ENCODE peak calls at places on chromosomes 6 and 20, in five cellular contexts. I, L, E, X and R are unnamed samples.

GRCh38 chr20:52972965-52973819 is 1.0 kb downstream of the TSHZ2 start:
- DNase-seq in I (no peak), L (peak), E (peak), X (peak), R (no peak)

GRCh38 chr6:151096691-151097090 is 143.1 kb upstream of the AKAP12 start:
- DNase-seq in I (no peak), L (no peak), E (no peak), X (no peak), R (peak)

GRCh38 chr6:149065658-149066556 is 251.6 kb upstream of the TAB2 start:
- DNase-seq in I (no peak), L (no peak), E (no peak), X (no peak), R (no peak)

GRCh38 chr6:48765352-48765961 is 654.5 kb upstream of the PTCHD4 start:
- DNase-seq in I (no peak), L (no peak), E (peak), X (peak), R (peak)

GRCh38 chr6:99181174-99181573 is 168.3 kb downstream of the FAXC start:
- DNase-seq in I (no peak), L (no peak), E (no peak), X (no peak), R (no peak)

GRCh38 chr6:135983720-135984343 is 132.3 kb downstream of the PDE7B start:
- DNase-seq in I (no peak), L (no peak), E (no peak), X (no peak), R (no peak)

GRCh38 chr6:35139924-35140524 is 1.1 kb downstream of the TCP11 start:
- DNase-seq in I (no peak), L (peak), E (peak), X (peak), R (peak)

GRCh38 chr6:148239777-148240462 is 102.7 kb upstream of the SASH1 start:
- DNase-seq in I (no peak), L (no peak), E (peak), X (no peak), R (no peak)

GRCh38 chr20:52785678-52786077 is 186.5 kb upstream of the TSHZ2 start:
- DNase-seq in I (no peak), L (no peak), E (peak), X (no peak), R (peak)

GRCh38 chr6:29589423-29590048 is 4.6 kb downstream of the OR2H2 start:
- DNase-seq in I (no peak), L (no peak), E (peak), X (peak), R (peak)

GRCh38 chr6:114364295-114364694 is 21.5 kb upstream of the HS3ST5 start:
- DNase-seq in I (no peak), L (no peak), E (peak), X (no peak), R (peak)

GRCh38 chr6:168880271-168880670 is 373.4 kb downstream of the THBS2 start:
- DNase-seq in I (no peak), L (no peak), E (no peak), X (peak), R (no peak)

GRCh38 chr6:100763617-100764016 is 117.5 kb downstream of the ASCC3 start:
- DNase-seq in I (no peak), L (no peak), E (no peak), X (no peak), R (no peak)

GRCh38 chr6:100774681-100775080 is 106.4 kb downstream of the ASCC3 start:
- DNase-seq in I (no peak), L (no peak), E (peak), X (no peak), R (peak)

DNA sequence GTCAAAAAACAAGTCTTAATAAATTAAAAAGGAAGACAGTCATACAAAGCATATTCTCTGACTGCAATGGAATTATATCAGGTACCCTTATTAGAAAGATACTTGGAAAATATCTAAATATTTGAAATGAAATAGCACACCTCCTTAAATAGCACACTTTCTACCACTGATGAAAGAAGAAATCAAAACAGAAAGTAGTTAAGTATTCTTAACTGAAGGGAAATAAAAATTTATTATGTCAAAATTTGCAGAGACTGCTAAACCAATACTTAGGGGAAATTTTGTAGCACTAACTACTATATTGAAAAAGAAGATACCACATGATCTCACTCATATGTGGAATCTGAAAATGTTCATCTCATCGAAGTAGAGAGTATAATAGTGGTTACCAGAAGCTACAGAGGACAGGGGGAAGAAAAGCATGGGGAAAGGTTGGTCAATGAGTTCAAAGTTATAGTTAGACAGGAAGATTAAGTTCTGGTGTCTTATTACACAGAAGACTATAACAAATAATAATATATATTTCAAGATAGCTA is 112.2 kb downstream of the ASCC3 start:
- DNase-seq in I (no peak), L (no peak), E (no peak), X (no peak), R (no peak)
- H3K4me3 ChIP-seq in I (no peak), L (no peak), E (no peak), X (no peak), R (no peak)

GRCh38 chr6:121540210-121540609 is 104.8 kb downstream of the GJA1 start:
- DNase-seq in I (no peak), L (no peak), E (no peak), X (no peak), R (no peak)
- H3K4me3 ChIP-seq in I (no peak), L (no peak), E (no peak), X (no peak), R (no peak)

GRCh38 chr6:145020543-145020942 is 714.8 kb downstream of the EPM2A start:
- DNase-seq in I (no peak), L (no peak), E (no peak), X (no peak), R (no peak)

GRCh38 chr6:145018027-145018426 is 717.3 kb downstream of the EPM2A start:
- DNase-seq in I (no peak), L (no peak), E (no peak), X (no peak), R (no peak)

GRCh38 chr6:145017516-145017915 is 717.8 kb downstream of the EPM2A start:
- DNase-seq in I (no peak), L (no peak), E (peak), X (no peak), R (peak)

GRCh38 chr6:145022199-145022782 is 713.0 kb downstream of the EPM2A start:
- DNase-seq in I (no peak), L (no peak), E (no peak), X (no peak), R (no peak)

GRCh38 chr6:145020114-145020513 is 715.2 kb downstream of the EPM2A start:
- DNase-seq in I (no peak), L (no peak), E (no peak), X (no peak), R (no peak)
- H3K4me3 ChIP-seq in I (no peak), L (no peak), E (no peak), X (no peak), R (no peak)

DNA sequence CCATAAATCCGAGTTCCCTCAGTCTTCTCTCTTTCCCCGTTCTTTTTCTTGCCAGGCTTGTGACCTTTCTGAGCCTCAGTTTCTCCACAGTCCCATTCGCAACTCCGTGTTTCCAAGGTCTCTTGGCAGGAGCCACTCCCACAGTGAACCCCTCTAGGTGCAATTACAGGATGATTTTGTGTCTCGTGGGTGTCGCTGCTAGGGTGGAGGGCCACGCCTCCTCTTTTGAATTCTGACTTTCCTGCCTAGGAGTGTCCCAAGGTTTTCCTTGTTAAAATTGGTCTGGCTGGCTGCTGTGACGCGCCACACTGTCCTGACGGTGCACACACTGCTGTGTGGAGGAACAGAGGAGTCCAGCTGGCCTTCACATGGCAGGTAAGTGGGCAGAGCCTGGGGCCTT is at the start of gene TGM6:
- DNase-seq in I (no peak), L (no peak), E (no peak), X (no peak), R (no peak)
- H3K4me3 ChIP-seq in I (no peak), L (no peak), E (no peak), X (no peak), R (no peak)

GRCh38 chr20:63102720-63103375 is 96.1 kb upstream of the BHLHE23 start:
- DNase-seq in I (peak), L (peak), E (peak), X (peak), R (peak)
- H3K4me3 ChIP-seq in I (peak), L (no peak), E (peak), X (peak), R (peak)

GRCh38 chr6:42419490-42420280 is 32.0 kb downstream of the TRERF1 start:
- DNase-seq in I (no peak), L (no peak), E (peak), X (peak), R (peak)

GRCh38 chr6:42420741-42421140 is 31.0 kb downstream of the TRERF1 start:
- DNase-seq in I (no peak), L (no peak), E (no peak), X (no peak), R (no peak)

GRCh38 chr6:42423244-42423643 is 28.5 kb downstream of the TRERF1 start:
- DNase-seq in I (no peak), L (no peak), E (no peak), X (no peak), R (no peak)

GRCh38 chr6:42418739-42419138 is 33.0 kb downstream of the TRERF1 start:
- DNase-seq in I (no peak), L (no peak), E (no peak), X (no peak), R (no peak)

GRCh38 chr6:42417641-42418112 is 34.0 kb downstream of the TRERF1 start:
- DNase-seq in I (no peak), L (no peak), E (no peak), X (no peak), R (no peak)
- H3K4me3 ChIP-seq in I (no peak), L (no peak), E (no peak), X (no peak), R (no peak)